ENCODE peak calls at places on chromosomes 2 and 18, in five cellular contexts. J is fibroblast of pulmonary artery, P is upper lobe of right lung, K is stomach, M is fibroblast of villous mesenchyme. G is an unnamed sample.

GRCh38 chr2:44680424-44680971 is 261.0 kb upstream of the SIX3 start:
- DNase-seq in P (no peak), M (no peak), J (no peak), K (no peak), G (peak; percentile 57)

GRCh38 chr2:98295721-98296414 is 50.4 kb upstream of the CNGA3 start:
- DNase-seq in P (no peak), J (no peak), M (no peak), K (no peak), G (no peak)

GRCh38 chr2:127428057-127428814 is 10.0 kb downstream of the PROC start:
- DNase-seq in K (no peak), P (peak; percentile 60), J (no peak), M (no peak), G (no peak)

GRCh38 chr2:45003586-45004568 is 5.4 kb downstream of the SIX2 start:
- DNase-seq in J (no peak), P (no peak), K (no peak), M (no peak), G (no peak)

GRCh38 chr2:212124597-212124996 is 414.0 kb downstream of the ERBB4 start:
- DNase-seq in P (no peak), J (peak; percentile 68), K (no peak), M (no peak), G (peak; percentile 48)

GRCh38 chr2:48714240-48714639 is 41.3 kb downstream of the LHCGR start:
- DNase-seq in M (peak; percentile 11), J (peak; percentile 46), P (no peak), K (no peak), G (no peak)

GRCh38 chr2:68908392-68908970 is 37.3 kb upstream of the BMP10 start:
- DNase-seq in M (peak; percentile 37), K (peak; percentile 87), J (peak; percentile 85), P (peak; percentile 83), G (no peak)

GRCh38 chr2:214465386-214466146 is 54.7 kb downstream of the VWC2L start:
- DNase-seq in P (no peak), K (no peak), M (peak; percentile 15), J (peak; percentile 7), G (no peak)

GRCh38 chr2:222703866-222704265 is 32.4 kb downstream of the MOGAT1 start:
- DNase-seq in P (no peak), M (peak; percentile 70), J (peak; percentile 25), K (no peak), G (no peak)

GRCh38 chr2:148194882-148195281 is 174.0 kb downstream of the MBD5 start:
- DNase-seq in P (no peak), J (no peak), M (no peak), K (no peak), G (no peak)

GRCh38 chr2:59390581-59390980 is 1149.5 kb upstream of the FANCL start:
- DNase-seq in P (no peak), J (no peak), M (no peak), K (no peak), G (no peak)

GRCh38 chr2:53353372-53354111 is 414.1 kb upstream of the CHAC2 start:
- DNase-seq in P (no peak), J (peak; percentile 5), M (peak; percentile 85), K (no peak), G (peak; percentile 48)

GRCh38 chr18:41311571-41312240 is 643.3 kb upstream of the PIK3C3 start:
- DNase-seq in K (no peak), M (no peak), J (no peak), P (no peak), G (no peak)

GRCh38 chr18:45760443-45761036 is 36.6 kb downstream of the SLC14A1 start:
- DNase-seq in P (no peak), J (no peak), K (no peak), M (no peak), G (no peak)

GRCh38 chr2:193806088-193806774 is 1611.5 kb upstream of the TMEFF2 start:
- DNase-seq in M (peak; percentile 3), K (no peak), P (no peak), J (peak; percentile 49), G (no peak)

GRCh38 chr18:46712406-46712805 is 44.4 kb downstream of the ST8SIA5 start:
- DNase-seq in M (peak; percentile 28), J (peak; percentile 5), P (no peak), K (no peak), G (no peak)

GRCh38 chr2:190197143-190197720 is 122.4 kb downstream of the HIBCH start:
- DNase-seq in J (no peak), M (peak; percentile 57), P (no peak), K (no peak), G (no peak)

GRCh38 chr2:171412571-171412970 is 21.2 kb downstream of the METTL8 start:
- DNase-seq in P (no peak), M (peak; percentile 34), K (no peak), J (peak; percentile 65), G (no peak)

GRCh38 chr2:28530785-28531184 is 34.9 kb downstream of the PLB1 start:
- DNase-seq in P (no peak), M (no peak), J (no peak), K (no peak), G (no peak)

GRCh38 chr2:212843409-212844199 is 305.0 kb upstream of the ERBB4 start:
- DNase-seq in K (no peak), M (peak; percentile 73), J (peak; percentile 89), P (no peak), G (no peak)

GRCh38 chr2:74708883-74709282 is 54.8 kb downstream of the SEMA4F start:
- DNase-seq in K (no peak), J (peak; percentile 91), P (no peak), M (peak; percentile 64), G (no peak)

GRCh38 chr2:71843391-71843850 is 304.2 kb downstream of the CYP26B1 start:
- DNase-seq in M (peak; percentile 59), K (no peak), P (no peak), J (peak; percentile 71), G (no peak)

GRCh38 chr18:32373995-32374394 is 96.7 kb downstream of the GAREM1 start:
- DNase-seq in M (peak; percentile 42), K (no peak), J (peak; percentile 64), P (no peak), G (no peak)

GRCh38 chr2:78710632-78711375 is 314.7 kb upstream of the REG3G start:
- DNase-seq in M (no peak), P (no peak), K (no peak), J (no peak), G (no peak)

GRCh38 chr2:109513749-109514588 is 99.8 kb downstream of the SEPTIN10 start:
- DNase-seq in K (no peak), P (no peak), M (peak; percentile 96), J (peak; percentile 91), G (no peak)

DNA sequence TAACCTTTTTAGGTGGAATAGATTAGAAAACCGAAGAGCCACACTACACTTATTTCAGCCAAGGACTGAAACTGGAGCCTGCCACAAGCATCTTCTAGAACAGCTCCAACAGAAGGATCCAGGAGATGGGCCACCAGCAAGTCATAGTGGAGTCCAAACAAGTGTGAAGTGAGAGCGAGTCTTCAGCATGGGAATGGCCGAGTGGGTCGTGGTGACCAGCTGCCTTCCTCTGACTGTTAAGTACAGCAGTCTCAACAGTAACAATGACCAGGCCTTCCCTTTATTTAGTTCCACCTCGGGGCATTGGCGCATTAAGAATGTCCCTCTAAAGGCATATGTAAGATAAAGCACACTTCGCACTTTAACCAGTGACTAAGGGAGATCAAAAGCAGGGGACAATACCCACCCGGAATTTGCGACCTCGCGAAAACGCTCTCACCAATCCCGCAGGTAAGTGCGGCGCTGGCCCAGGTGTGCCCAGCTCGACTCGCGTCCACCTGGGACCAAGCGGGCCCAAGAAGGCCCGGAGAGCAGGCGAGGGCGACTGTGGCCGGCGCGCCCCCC is 1.1 kb downstream of the L3MBTL4 start:
- DNase-seq in K (peak; percentile 35), J (no peak), P (no peak), M (no peak), G (no peak)
- H3K4me3 ChIP-seq in K (peak overlapping the region; percentile 88), J (no peak overlapping the region), P (peak overlapping the region; percentile 68), M (no peak overlapping the region), G (no peak overlapping the region)

DNA sequence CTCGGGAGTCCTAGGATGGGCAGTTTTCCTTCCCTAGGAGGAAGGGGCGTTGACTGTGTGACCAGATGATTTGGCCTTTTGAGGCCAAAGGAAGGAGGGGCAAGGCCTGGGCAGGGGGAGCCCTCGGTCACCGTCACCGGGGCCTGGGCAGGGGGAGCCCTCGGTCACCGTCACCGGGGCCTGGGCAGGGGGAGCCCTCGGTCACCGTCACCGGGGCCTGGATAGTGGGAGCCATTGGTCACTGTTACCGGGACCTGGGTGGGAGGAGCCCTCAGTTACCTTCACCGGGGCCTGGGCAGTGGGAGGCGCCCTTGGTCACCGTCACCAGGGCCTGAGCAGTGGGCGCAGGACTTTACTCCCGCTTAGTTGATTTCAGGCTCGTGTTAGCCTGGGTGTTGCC is 17.3 kb downstream of the D2HGDH start:
- DNase-seq in J (no peak), P (no peak), M (no peak), K (no peak), G (no peak)
- TF ChIP-seq CTCF in J (no peak), P (no peak), M (no peak), K (no peak), G (no peak)

GRCh38 chr2:118882693-118883336 is 35.4 kb upstream of the EN1 start:
- DNase-seq in J (peak; percentile 61), K (peak; percentile 62), P (peak; percentile 78), M (peak; percentile 41), G (peak; percentile 39)
- H3K4me3 ChIP-seq in J (peak overlapping the region; percentile 10), K (peak overlapping the region; percentile 22), P (peak overlapping the region; percentile 36), M (no peak overlapping the region), G (peak overlapping the region; percentile 35)

DNA sequence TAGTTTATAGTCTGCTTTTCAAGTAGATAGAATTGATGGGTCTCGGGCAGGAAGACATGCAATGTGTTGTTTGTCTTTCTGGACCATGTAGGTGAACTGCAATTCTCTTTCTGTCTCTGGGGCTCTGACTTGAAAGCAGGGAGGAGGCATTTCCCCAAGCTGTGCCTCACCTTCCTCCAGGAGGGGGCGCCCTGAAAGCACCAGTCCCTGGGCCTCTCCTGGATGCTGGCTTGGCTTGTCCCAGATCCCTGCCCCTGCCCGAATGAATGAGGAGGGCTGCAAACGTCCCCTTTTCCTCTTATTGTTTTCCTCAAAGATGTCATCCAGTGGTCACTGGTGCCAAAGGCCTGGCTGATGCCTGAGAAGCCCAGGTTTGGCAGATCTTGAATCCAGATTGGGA is 270.6 kb downstream of the CELF4 start:
- DNase-seq in J (peak; percentile 23), M (no peak), K (no peak), P (no peak), G (peak; percentile 68)
- TF ChIP-seq CTCF in J (peak; percentile 52), M (peak; percentile 38), K (no peak), P (no peak), G (peak; percentile 67)

GRCh38 chr2:675460-675859 is 1.7 kb downstream of the TMEM18 start:
- DNase-seq in M (no peak), J (no peak), K (no peak), P (no peak), G (no peak)
- H3K4me3 ChIP-seq in M (no peak overlapping the region), J (no peak overlapping the region), K (no peak overlapping the region), P (no peak overlapping the region), G (peak overlapping the region; percentile 61)

GRCh38 chr2:241673797-241674725 is 12.6 kb downstream of the DTYMK start:
- DNase-seq in K (no peak), J (no peak), M (no peak), P (no peak), G (peak; percentile 32)
- TF ChIP-seq CTCF in K (no peak), J (no peak), M (no peak), P (no peak), G (no peak)

DNA sequence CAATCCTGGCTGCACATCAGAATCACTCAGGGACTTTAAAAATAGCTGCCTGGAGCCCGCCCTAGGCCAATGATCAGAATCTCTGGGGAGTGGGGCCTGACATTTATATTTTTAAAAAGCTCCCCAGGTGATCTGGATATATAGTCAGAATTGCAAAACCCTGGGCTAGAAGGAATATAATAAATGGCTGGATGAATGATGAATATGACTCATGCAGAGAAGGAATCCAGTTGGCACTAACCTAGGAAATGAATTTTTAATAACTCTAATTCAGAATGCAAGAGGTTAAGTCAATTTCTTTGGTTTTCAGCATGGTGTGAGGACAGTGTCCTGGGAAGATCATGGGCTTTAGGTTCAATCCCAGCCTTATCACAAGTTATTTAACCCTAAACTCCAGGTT is 92.7 kb downstream of the COLEC12 start:
- DNase-seq in P (no peak), J (no peak), K (no peak), M (no peak), G (no peak)
- H3K4me3 ChIP-seq in P (no peak overlapping the region), J (no peak overlapping the region), K (no peak overlapping the region), M (no peak overlapping the region), G (no peak overlapping the region)